ENCODE peak calls at places on chromosomes 11 and 22, in four cellular contexts. One of them, this sample, is unnamed.

GRCh38 chr22:30694638-30695350 is at the start of gene OSBP2:
- DNase-seq in astrocyte of the spinal cord: no peak
- DNase-seq in neural crest cell: peak
- DNase-seq in HFFc6: no peak
- DNase-seq in this sample: peak

GRCh38 chr11:74138572-74138971 is 32.2 kb downstream of the C2CD3 start:
- DNase-seq in astrocyte of the spinal cord: peak
- DNase-seq in neural crest cell: no peak
- DNase-seq in HFFc6: peak
- DNase-seq in this sample: no peak

GRCh38 chr11:69834811-69835800 is 15.9 kb upstream of the FGF3 start:
- DNase-seq in astrocyte of the spinal cord: no peak
- DNase-seq in neural crest cell: no peak
- DNase-seq in HFFc6: no peak
- DNase-seq in this sample: peak

GRCh38 chr22:24386814-24387550 is 40.4 kb upstream of the ADORA2A start:
- DNase-seq in astrocyte of the spinal cord: no peak
- DNase-seq in neural crest cell: no peak
- DNase-seq in HFFc6: no peak
- DNase-seq in this sample: no peak

GRCh38 chr22:32380991-32381390 is 23.3 kb downstream of the RFPL3 start:
- DNase-seq in astrocyte of the spinal cord: no peak
- DNase-seq in neural crest cell: no peak
- DNase-seq in HFFc6: no peak
- DNase-seq in this sample: no peak

GRCh38 chr22:31647516-31647915 is 14.5 kb downstream of the PISD start:
- DNase-seq in astrocyte of the spinal cord: peak
- DNase-seq in neural crest cell: no peak
- DNase-seq in HFFc6: peak
- DNase-seq in this sample: no peak

GRCh38 chr11:119673389-119674336 is 55.3 kb downstream of the NECTIN1 start:
- DNase-seq in astrocyte of the spinal cord: no peak
- DNase-seq in neural crest cell: no peak
- DNase-seq in HFFc6: no peak
- DNase-seq in this sample: peak

GRCh38 chr11:21142007-21142406 is 472.6 kb downstream of the NELL1 start:
- DNase-seq in astrocyte of the spinal cord: no peak
- DNase-seq in neural crest cell: no peak
- DNase-seq in HFFc6: no peak
- DNase-seq in this sample: no peak

GRCh38 chr11:103878646-103879045 is 157.8 kb upstream of the DDI1 start:
- DNase-seq in astrocyte of the spinal cord: no peak
- DNase-seq in neural crest cell: no peak
- DNase-seq in HFFc6: no peak
- DNase-seq in this sample: no peak

GRCh38 chr22:50010676-50011446 is 1.7 kb downstream of the IL17REL start:
- DNase-seq in astrocyte of the spinal cord: no peak
- DNase-seq in neural crest cell: no peak
- DNase-seq in HFFc6: no peak
- DNase-seq in this sample: peak

GRCh38 chr11:73982595-73982989 is at the start of gene UCP2:
- DNase-seq in astrocyte of the spinal cord: no peak
- DNase-seq in neural crest cell: peak
- DNase-seq in HFFc6: peak
- DNase-seq in this sample: peak

GRCh38 chr11:17471501-17471900 is 5.1 kb downstream of the ABCC8 start:
- DNase-seq in astrocyte of the spinal cord: no peak
- DNase-seq in neural crest cell: no peak
- DNase-seq in HFFc6: no peak
- DNase-seq in this sample: no peak

GRCh38 chr22:24189249-24190158 is 8.2 kb downstream of the SUSD2 start:
- DNase-seq in astrocyte of the spinal cord: peak
- DNase-seq in neural crest cell: peak
- DNase-seq in HFFc6: peak
- DNase-seq in this sample: peak

GRCh38 chr11:70590356-70590991 is 192.1 kb downstream of the CTTN start:
- DNase-seq in astrocyte of the spinal cord: no peak
- DNase-seq in neural crest cell: no peak
- DNase-seq in HFFc6: no peak
- DNase-seq in this sample: no peak

GRCh38 chr11:44446996-44447771 is 118.3 kb upstream of the CD82 start:
- DNase-seq in astrocyte of the spinal cord: no peak
- DNase-seq in neural crest cell: no peak
- DNase-seq in HFFc6: no peak
- DNase-seq in this sample: no peak

GRCh38 chr11:18791175-18792065 is at the start of gene PTPN5:
- DNase-seq in astrocyte of the spinal cord: no peak
- DNase-seq in neural crest cell: peak
- DNase-seq in HFFc6: no peak
- DNase-seq in this sample: no peak
- TF ChIP-seq CTCF in astrocyte of the spinal cord: no peak
- TF ChIP-seq CTCF in neural crest cell: no peak
- TF ChIP-seq CTCF in HFFc6: no peak
- TF ChIP-seq CTCF in this sample: no peak

DNA sequence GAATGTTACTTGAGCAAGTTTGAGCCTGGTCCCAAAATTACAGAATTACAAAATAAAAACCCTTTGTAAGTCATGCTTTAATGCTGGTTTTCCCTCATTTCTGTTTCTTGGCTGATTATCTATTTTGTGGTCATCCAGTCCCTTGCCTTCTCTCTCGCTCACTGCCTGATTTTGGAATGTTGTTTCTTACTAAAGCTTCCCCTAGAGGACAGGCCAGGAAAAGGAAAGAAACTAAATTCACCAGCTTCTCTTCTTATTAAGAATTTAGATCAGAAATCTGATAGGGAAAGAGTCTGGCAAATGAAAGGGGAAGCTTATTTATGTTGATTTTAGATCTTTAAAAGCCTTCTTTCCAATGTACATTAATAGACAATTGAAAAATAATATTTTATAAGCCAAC is 16.6 kb upstream of the BDNF start:
- DNase-seq in astrocyte of the spinal cord: peak
- DNase-seq in neural crest cell: no peak
- DNase-seq in HFFc6: peak
- DNase-seq in this sample: no peak
- TF ChIP-seq CTCF in astrocyte of the spinal cord: peak
- TF ChIP-seq CTCF in neural crest cell: no peak
- TF ChIP-seq CTCF in HFFc6: peak
- TF ChIP-seq CTCF in this sample: no peak

GRCh38 chr11:117985953-117986887 is at the start of gene IL10RA:
- DNase-seq in astrocyte of the spinal cord: peak
- DNase-seq in neural crest cell: peak
- DNase-seq in HFFc6: no peak
- DNase-seq in this sample: peak
- TF ChIP-seq CTCF in astrocyte of the spinal cord: no peak
- TF ChIP-seq CTCF in neural crest cell: no peak
- TF ChIP-seq CTCF in HFFc6: no peak
- TF ChIP-seq CTCF in this sample: no peak

GRCh38 chr11:123030517-123030916 is 31.4 kb downstream of the HSPA8 start:
- DNase-seq in astrocyte of the spinal cord: no peak
- DNase-seq in neural crest cell: no peak
- DNase-seq in HFFc6: no peak
- DNase-seq in this sample: no peak

GRCh38 chr11:123034587-123034986 is 27.3 kb downstream of the HSPA8 start:
- DNase-seq in astrocyte of the spinal cord: no peak
- DNase-seq in neural crest cell: no peak
- DNase-seq in HFFc6: no peak
- DNase-seq in this sample: no peak

GRCh38 chr11:123035831-123036230 is 26.1 kb downstream of the HSPA8 start:
- DNase-seq in astrocyte of the spinal cord: no peak
- DNase-seq in neural crest cell: no peak
- DNase-seq in HFFc6: no peak
- DNase-seq in this sample: no peak

DNA sequence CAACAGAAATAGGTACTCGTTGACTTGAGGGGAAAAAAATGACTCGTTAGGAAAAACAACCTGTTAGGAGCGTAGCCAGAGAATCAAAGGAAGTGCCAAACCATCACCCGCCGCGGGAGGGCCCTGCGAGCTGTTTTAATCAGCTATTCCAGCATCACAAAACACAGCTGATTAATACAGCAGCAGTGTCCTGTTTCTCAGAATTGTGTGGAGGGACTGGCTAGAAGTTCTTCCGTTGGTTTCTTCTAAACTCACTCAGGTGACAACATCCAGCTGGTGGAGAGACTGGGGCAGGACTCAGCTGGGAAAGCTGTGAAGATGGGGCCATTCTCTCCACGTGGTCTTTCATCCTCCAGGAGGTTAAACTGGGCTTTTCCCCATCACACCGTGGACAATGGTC is 28.0 kb downstream of the HSPA8 start:
- DNase-seq in astrocyte of the spinal cord: no peak
- DNase-seq in neural crest cell: no peak
- DNase-seq in HFFc6: no peak
- DNase-seq in this sample: no peak
- TF ChIP-seq CTCF in astrocyte of the spinal cord: peak
- TF ChIP-seq CTCF in neural crest cell: no peak
- TF ChIP-seq CTCF in HFFc6: peak
- TF ChIP-seq CTCF in this sample: no peak

GRCh38 chr11:128886401-128887119 is 4.6 kb upstream of the KCNJ5 start:
- DNase-seq in astrocyte of the spinal cord: no peak
- DNase-seq in neural crest cell: no peak
- DNase-seq in HFFc6: no peak
- DNase-seq in this sample: no peak
- TF ChIP-seq CTCF in astrocyte of the spinal cord: peak
- TF ChIP-seq CTCF in neural crest cell: peak
- TF ChIP-seq CTCF in HFFc6: peak
- TF ChIP-seq CTCF in this sample: peak

DNA sequence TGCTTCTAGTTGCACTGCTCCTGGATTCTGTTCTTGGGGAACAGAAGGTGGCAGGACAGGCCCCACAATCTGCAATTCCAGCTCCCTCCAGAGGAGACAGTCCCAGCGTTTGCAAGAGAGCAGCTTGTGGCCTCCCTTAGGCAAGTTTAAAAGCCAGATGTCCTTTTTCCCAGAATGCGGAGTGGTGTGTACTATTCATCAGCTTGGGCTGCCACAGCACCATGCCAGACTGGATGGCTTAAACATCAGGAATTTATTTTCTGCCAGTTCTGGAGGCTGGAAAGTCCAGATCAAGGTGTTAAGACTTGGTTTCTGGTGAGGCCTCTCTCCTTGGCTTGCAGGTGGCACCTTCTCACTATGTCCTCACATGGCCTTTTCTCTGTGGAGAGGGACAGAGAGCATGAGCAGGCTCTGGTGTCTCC is 11.7 kb downstream of the MIAT start:
- DNase-seq in astrocyte of the spinal cord: peak
- DNase-seq in neural crest cell: peak
- DNase-seq in HFFc6: peak
- DNase-seq in this sample: no peak
- TF ChIP-seq CTCF in astrocyte of the spinal cord: peak
- TF ChIP-seq CTCF in neural crest cell: peak
- TF ChIP-seq CTCF in HFFc6: peak
- TF ChIP-seq CTCF in this sample: no peak

GRCh38 chr11:898540-899190 is 11.9 kb downstream of the CHID1 start:
- DNase-seq in astrocyte of the spinal cord: no peak
- DNase-seq in neural crest cell: no peak
- DNase-seq in HFFc6: no peak
- DNase-seq in this sample: no peak
- TF ChIP-seq CTCF in astrocyte of the spinal cord: peak
- TF ChIP-seq CTCF in neural crest cell: no peak
- TF ChIP-seq CTCF in HFFc6: no peak
- TF ChIP-seq CTCF in this sample: no peak

GRCh38 chr11:36037031-36037430 is 93.2 kb downstream of the LDLRAD3 start:
- DNase-seq in astrocyte of the spinal cord: peak
- DNase-seq in neural crest cell: no peak
- DNase-seq in HFFc6: peak
- DNase-seq in this sample: no peak

GRCh38 chr11:36044636-36045035 is 100.8 kb downstream of the LDLRAD3 start:
- DNase-seq in astrocyte of the spinal cord: no peak
- DNase-seq in neural crest cell: no peak
- DNase-seq in HFFc6: no peak
- DNase-seq in this sample: no peak

GRCh38 chr11:36041988-36042606 is 98.2 kb downstream of the LDLRAD3 start:
- DNase-seq in astrocyte of the spinal cord: peak
- DNase-seq in neural crest cell: no peak
- DNase-seq in HFFc6: peak
- DNase-seq in this sample: peak
- TF ChIP-seq CTCF in astrocyte of the spinal cord: peak
- TF ChIP-seq CTCF in neural crest cell: peak
- TF ChIP-seq CTCF in HFFc6: peak
- TF ChIP-seq CTCF in this sample: peak

DNA sequence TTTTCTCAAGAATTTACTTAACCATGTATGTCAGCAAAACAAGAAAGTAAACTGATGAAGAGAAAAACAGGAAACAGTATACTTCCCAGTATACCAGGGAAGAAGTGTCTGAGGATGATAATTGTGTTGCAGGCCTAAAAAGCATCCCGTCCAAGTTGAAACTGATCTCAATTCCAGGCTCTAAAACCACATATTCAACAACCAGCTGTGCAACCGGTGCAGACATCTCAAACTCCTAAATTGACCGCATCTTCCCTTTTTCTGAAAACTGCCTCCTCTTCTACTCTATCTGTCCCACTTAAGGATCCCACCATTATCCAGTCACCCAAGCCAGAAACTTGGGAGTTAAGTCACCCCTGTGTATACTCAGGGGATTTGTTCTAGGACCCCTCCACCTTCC is 47.2 kb downstream of the CCDC83 start:
- DNase-seq in astrocyte of the spinal cord: no peak
- DNase-seq in neural crest cell: no peak
- DNase-seq in HFFc6: no peak
- DNase-seq in this sample: no peak
- TF ChIP-seq CTCF in astrocyte of the spinal cord: no peak
- TF ChIP-seq CTCF in neural crest cell: no peak
- TF ChIP-seq CTCF in HFFc6: no peak
- TF ChIP-seq CTCF in this sample: no peak

DNA sequence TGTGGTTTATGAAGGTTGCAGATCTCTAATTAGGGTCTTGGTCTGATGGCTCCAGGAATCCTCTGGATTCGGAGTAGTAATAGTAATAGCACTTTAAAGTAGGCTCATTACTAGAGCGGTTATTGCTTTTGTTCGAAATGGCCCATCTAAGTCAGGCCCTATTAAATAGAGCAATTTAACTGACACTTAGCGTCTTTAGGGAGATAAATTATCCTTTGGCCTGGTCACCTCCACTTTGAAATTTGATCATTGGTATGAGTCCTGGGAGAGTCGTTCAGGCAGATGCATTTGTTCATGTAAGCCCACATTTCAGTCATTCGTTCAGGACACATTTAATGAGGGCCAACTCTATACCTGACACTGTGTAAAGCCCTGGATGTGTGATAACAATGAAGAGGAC is 54.8 kb downstream of the LDLRAD3 start:
- DNase-seq in astrocyte of the spinal cord: no peak
- DNase-seq in neural crest cell: no peak
- DNase-seq in HFFc6: no peak
- DNase-seq in this sample: no peak
- TF ChIP-seq CTCF in astrocyte of the spinal cord: no peak
- TF ChIP-seq CTCF in neural crest cell: no peak
- TF ChIP-seq CTCF in HFFc6: no peak
- TF ChIP-seq CTCF in this sample: no peak

This sample was measured in GM10248.